ENCODE peak calls at places on chromosomes 5 and 9, in eight cellular contexts. S is ELR; L is activated effector memory CD4-positive, alpha-beta T cell treated with Interleukin-2 at 50 U/mL for 16 hours; Z is T-helper 1 cell; G is GM12865; V is activated T-cell treated with anti-CD3 and anti-CD28 coated beads for 1 hour; M is memory B cell; I is COR-L47. D is an unnamed sample.

GRCh38 chr5:146428658-146429057 is 18.5 kb upstream of the TCERG1 start:
- DNase-seq in S (no peak), L (no peak), Z (no peak), G (peak; percentile 47), V (no peak), M (no peak), I (no peak), D (no peak)

GRCh38 chr9:77440057-77440456 is 208.1 kb downstream of the GNA14 start:
- DNase-seq in S (peak; percentile 28), L (no peak), Z (no peak), G (no peak), V (no peak), M (no peak), I (peak; percentile 96), D (no peak)

GRCh38 chr9:5832093-5832542 is 799 bp downstream of the ERMP1 start:
- DNase-seq in S (no peak), L (no peak), Z (no peak), G (no peak), V (no peak), M (no peak), I (no peak), D (peak; percentile 24)

GRCh38 chr5:143008809-143009521 is 238.8 kb downstream of the ARHGAP26 start:
- DNase-seq in S (peak; percentile 99), L (peak; percentile 63), Z (peak; percentile 99), G (peak; percentile 91), V (peak; percentile 29), M (no peak), I (no peak), D (peak; percentile 56)

GRCh38 chr5:131496400-131496713 is 138.7 kb downstream of the RAPGEF6 start:
- DNase-seq in S (no peak), L (no peak), Z (no peak), G (peak; percentile 61), V (no peak), M (no peak), I (no peak), D (no peak)

GRCh38 chr5:14715481-14715880 is 51.0 kb downstream of the OTULIN start:
- DNase-seq in S (peak; percentile 59), L (no peak), Z (no peak), G (no peak), V (no peak), M (no peak), I (no peak), D (no peak)

GRCh38 chr9:125511780-125512179 is 195.2 kb downstream of the MAPKAP1 start:
- DNase-seq in S (no peak), L (no peak), Z (no peak), G (no peak), V (no peak), M (no peak), I (no peak), D (no peak)

GRCh38 chr9:103082494-103082893 is 87.4 kb downstream of the CYLC2 start:
- DNase-seq in S (no peak), L (no peak), Z (no peak), G (no peak), V (no peak), M (no peak), I (no peak), D (no peak)

GRCh38 chr5:106574820-106575219 is 1095.9 kb downstream of the EFNA5 start:
- DNase-seq in S (no peak), L (no peak), Z (no peak), G (no peak), V (no peak), M (no peak), I (no peak), D (no peak)

GRCh38 chr5:138068742-138069375 is 15.0 kb upstream of the WNT8A start:
- DNase-seq in S (peak; percentile 85), L (peak; percentile 50), Z (peak; percentile 54), G (peak; percentile 83), V (peak; percentile 67), M (peak; percentile 65), I (peak; percentile 69), D (peak; percentile 42)

GRCh38 chr9:129166962-129167557 is 11.0 kb downstream of the IER5L start:
- DNase-seq in S (peak; percentile 89), L (no peak), Z (no peak), G (no peak), V (no peak), M (no peak), I (peak; percentile 50), D (no peak)

GRCh38 chr5:14218897-14219573 is 75.9 kb downstream of the TRIO start:
- DNase-seq in S (no peak), L (no peak), Z (no peak), G (no peak), V (no peak), M (no peak), I (no peak), D (no peak)

GRCh38 chr9:133614678-133615077 is 5.5 kb upstream of the FAM163B start:
- DNase-seq in S (no peak), L (no peak), Z (no peak), G (no peak), V (no peak), M (no peak), I (no peak), D (no peak)